ENCODE peak calls at places on chromosomes 11 and 22, in five cellular contexts. S is Peyer's patch, P is PC-9, C is ovary, M is fibroblast of lung. D is an unnamed sample.
A peak's percentile ranks its signal among the peaks of the same experiment; 100 is the strongest.

GRCh38 chr11:130623909-130624668 is 175.6 kb downstream of the ADAMTS15 start:
- DNase-seq in C (no peak), M (peak; percentile 48), P (no peak), S (no peak), D (peak; percentile 74)

GRCh38 chr11:64022125-64022784 is 13.5 kb upstream of the FLRT1 start:
- DNase-seq in M (no peak), P (no peak), S (no peak), C (no peak), D (no peak)

GRCh38 chr22:19371893-19372292 is 59.6 kb downstream of the HIRA start:
- DNase-seq in S (no peak), P (no peak), M (no peak), C (no peak), D (no peak)

GRCh38 chr11:57597971-57598830 is 716 bp downstream of the SERPING1 start:
- DNase-seq in S (peak; percentile 69), P (peak; percentile 34), M (peak; percentile 16), C (peak; percentile 91), D (no peak)

GRCh38 chr11:12402027-12402426 is 24.7 kb downstream of the PARVA start:
- DNase-seq in S (no peak), C (no peak), M (no peak), P (no peak), D (no peak)

GRCh38 chr11:107265591-107265990 is 192.0 kb downstream of the CWF19L2 start:
- DNase-seq in C (no peak), P (no peak), S (no peak), M (no peak), D (no peak)

GRCh38 chr11:124551987-124552386 is 8.5 kb upstream of the OR8B12 start:
- DNase-seq in S (no peak), P (no peak), M (no peak), C (no peak), D (no peak)

GRCh38 chr11:122723576-122723975 is 68.1 kb downstream of the UBASH3B start:
- DNase-seq in M (peak; percentile 68), P (peak; percentile 23), S (no peak), C (no peak), D (peak; percentile 75)

GRCh38 chr11:130520231-130520630 is 71.8 kb downstream of the ADAMTS15 start:
- DNase-seq in S (no peak), M (no peak), P (no peak), C (no peak), D (no peak)

DNA sequence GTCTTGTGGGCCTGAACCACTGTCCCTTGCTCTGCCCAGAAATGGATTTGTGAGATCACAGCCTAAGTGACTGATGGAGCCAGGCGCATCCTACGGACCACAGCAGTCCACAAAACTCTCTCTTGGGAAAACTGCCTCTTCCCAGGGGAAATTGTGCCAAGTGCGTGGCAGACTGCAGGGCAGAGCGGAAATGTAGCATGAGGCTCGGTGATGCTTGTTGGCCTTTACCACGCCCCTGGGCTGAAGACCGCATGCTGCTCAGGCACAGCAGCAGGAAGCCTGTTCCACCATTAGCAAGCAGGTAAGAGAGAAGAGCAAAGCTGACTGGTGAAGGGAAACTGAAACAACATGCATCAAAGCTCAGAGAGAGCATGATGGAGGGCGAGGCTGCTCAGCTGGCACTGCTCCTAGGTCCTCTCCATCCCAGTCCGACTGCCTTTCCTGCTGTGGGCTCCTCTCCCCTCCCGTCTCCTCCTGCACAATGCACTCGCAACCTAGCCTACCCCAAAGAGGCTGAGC is 26.5 kb upstream of the SCARF2 start:
- DNase-seq in S (peak; percentile 76), C (peak; percentile 1), P (no peak), M (no peak), D (no peak)
- H3K4me3 ChIP-seq in S (no peak overlapping the region), C (no peak overlapping the region), P (no peak overlapping the region), M (no peak overlapping the region), D (no peak overlapping the region)

GRCh38 chr22:23242473-23243001 is 62.2 kb downstream of the BCR start:
- DNase-seq in C (no peak), M (peak; percentile 58), P (no peak), S (no peak), D (peak; percentile 71)
- TF ChIP-seq CTCF in C (no peak), M (no peak), P (no peak), S (no peak), D (peak; percentile 20)

GRCh38 chr11:40291304-40292100 is 1168.0 kb downstream of the LRRC4C start:
- DNase-seq in S (no peak), C (no peak), P (no peak), M (peak; percentile 36), D (no peak)
- H3K4me3 ChIP-seq in S (no peak overlapping the region), C (no peak overlapping the region), P (no peak overlapping the region), M (no peak overlapping the region), D (peak overlapping the region; percentile 69)

GRCh38 chr11:62976109-62976508 is 8.7 kb downstream of the SLC22A6 start:
- DNase-seq in S (no peak), M (no peak), P (no peak), C (no peak), D (no peak)

GRCh38 chr11:62980133-62980760 is 4.5 kb downstream of the SLC22A6 start:
- DNase-seq in C (no peak), P (no peak), M (no peak), S (no peak), D (no peak)

DNA sequence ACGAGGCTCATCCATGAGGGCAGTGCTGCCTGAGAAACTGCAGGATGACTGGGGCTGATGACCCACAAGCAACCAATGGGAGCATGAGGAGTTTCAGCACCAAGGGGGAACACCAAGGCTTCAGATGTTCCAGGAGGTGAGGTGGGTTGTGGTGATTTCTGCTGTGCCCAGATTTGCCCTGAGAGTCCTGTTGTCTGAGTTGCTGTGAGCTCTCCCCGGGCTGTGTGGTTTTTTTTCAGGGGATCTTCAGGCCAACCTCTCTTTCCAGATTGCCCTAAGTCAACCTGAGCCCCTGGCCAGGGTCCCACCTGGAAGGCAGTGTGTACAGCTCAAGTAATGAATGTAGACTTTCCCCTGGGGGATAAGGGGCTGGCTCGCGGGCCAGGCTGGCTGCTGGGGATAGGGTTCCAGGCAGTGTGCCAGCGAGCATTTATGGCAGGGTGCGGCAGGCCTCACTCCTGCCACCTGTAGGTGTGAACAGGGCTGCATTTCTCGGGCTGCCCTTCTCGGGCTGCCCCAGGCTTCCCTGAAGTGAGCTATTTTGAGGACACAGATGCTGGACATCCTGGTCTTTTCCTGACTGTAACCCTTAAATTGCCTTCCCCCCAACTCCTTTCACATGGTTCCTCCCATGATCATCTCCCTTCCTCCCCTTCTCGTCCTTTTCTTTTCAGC is 9.8 kb downstream of the SLC22A6 start:
- DNase-seq in S (peak; percentile 79), C (no peak), M (no peak), P (peak; percentile 31), D (no peak)
- TF ChIP-seq CTCF in S (peak; percentile 77), C (no peak), M (no peak), P (peak; percentile 63), D (peak; percentile 36)

GRCh38 chr11:127000291-127000968 is at the start of gene KIRREL3:
- DNase-seq in C (no peak), M (peak; percentile 48), S (no peak), P (no peak), D (peak; percentile 42)

GRCh38 chr11:127003260-127003981 is 2.9 kb upstream of the KIRREL3 start:
- DNase-seq in S (no peak), P (peak; percentile 63), C (no peak), M (peak; percentile 72), D (peak; percentile 62)

GRCh38 chr11:127002669-127003259 is 2.2 kb upstream of the KIRREL3 start:
- DNase-seq in M (no peak), P (no peak), C (no peak), S (no peak), D (no peak)

GRCh38 chr11:126999366-126999765 is 1.2 kb downstream of the KIRREL3 start:
- DNase-seq in C (no peak), M (no peak), S (no peak), P (no peak), D (no peak)

DNA sequence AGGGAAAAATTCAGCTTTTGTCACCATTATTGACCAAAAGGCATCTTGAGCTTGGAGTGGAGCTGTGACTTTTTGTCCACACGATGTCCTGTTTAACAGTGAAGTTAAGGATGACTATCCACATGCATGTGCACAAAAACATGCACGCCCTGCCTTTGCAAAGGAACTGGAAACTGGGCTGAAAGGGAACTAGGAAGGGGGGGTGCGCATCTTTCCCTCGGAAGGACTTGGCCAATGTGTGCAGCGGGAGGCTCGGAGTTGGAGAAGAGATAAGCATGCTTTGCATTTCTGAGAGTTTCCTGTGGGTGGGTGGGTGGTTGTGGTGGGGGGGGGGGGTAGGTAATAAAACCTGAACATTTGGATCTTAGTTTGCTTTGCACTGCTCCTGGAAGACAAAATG is 421 bp upstream of the KIRREL3 start:
- DNase-seq in S (no peak), C (no peak), P (no peak), M (peak; percentile 44), D (no peak)
- H3K4me3 ChIP-seq in S (no peak overlapping the region), C (no peak overlapping the region), P (no peak overlapping the region), M (peak overlapping the region; percentile 78), D (peak overlapping the region; percentile 53)

GRCh38 chr22:42262964-42263363 is 7.5 kb downstream of the TCF20 start:
- DNase-seq in S (no peak), M (no peak), P (no peak), C (no peak), D (no peak)

GRCh38 chr22:42268852-42269406 is 1.5 kb downstream of the TCF20 start:
- DNase-seq in M (no peak), S (no peak), P (no peak), C (no peak), D (no peak)

GRCh38 chr22:42265321-42265720 is 5.1 kb downstream of the TCF20 start:
- DNase-seq in C (no peak), S (no peak), M (no peak), P (no peak), D (no peak)

GRCh38 chr22:42261266-42261665 is 9.2 kb downstream of the TCF20 start:
- DNase-seq in C (no peak), M (peak; percentile 13), S (no peak), P (no peak), D (peak; percentile 12)

DNA sequence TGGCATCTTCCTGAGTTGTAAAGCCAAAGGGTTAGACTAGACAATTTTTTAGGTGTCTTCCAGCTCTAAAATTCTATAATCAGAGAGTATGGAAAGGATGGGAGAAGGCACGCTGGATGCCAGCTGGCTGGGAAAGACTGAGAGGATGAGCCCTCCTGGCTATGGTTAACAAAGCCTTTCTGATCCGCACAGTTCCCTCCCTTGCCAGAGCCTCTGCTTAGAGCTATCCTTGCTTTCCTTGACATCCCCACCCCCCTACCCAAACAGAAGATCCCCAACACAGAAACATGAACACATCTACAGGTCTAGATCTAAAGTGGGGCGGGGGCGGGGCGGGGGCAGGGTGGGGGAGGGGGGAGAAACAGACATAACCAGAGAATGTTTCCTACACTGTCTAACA is 6.5 kb downstream of the TCF20 start:
- DNase-seq in C (no peak), S (no peak), P (no peak), M (no peak), D (no peak)
- TF ChIP-seq CTCF in C (no peak), S (no peak), P (no peak), M (no peak), D (no peak)

GRCh38 chr22:46792841-46793261 is 30.4 kb downstream of the TBC1D22A start:
- DNase-seq in S (no peak), M (no peak), C (no peak), P (no peak), D (no peak)

GRCh38 chr22:46789992-46790391 is 27.5 kb downstream of the TBC1D22A start:
- DNase-seq in S (no peak), P (no peak), C (no peak), M (peak; percentile 29), D (no peak)

GRCh38 chr22:46792061-46792796 is 29.8 kb downstream of the TBC1D22A start:
- DNase-seq in S (peak; percentile 38), C (no peak), M (no peak), P (no peak), D (no peak)

GRCh38 chr22:46793497-46793896 is 31.0 kb downstream of the TBC1D22A start:
- DNase-seq in P (no peak), S (no peak), M (no peak), C (no peak), D (no peak)

GRCh38 chr22:46791201-46791731 is 28.8 kb downstream of the TBC1D22A start:
- DNase-seq in S (peak; percentile 84), M (peak; percentile 72), C (no peak), P (no peak), D (peak; percentile 72)
- H3K4me3 ChIP-seq in S (peak overlapping the region; percentile 6), M (no peak overlapping the region), C (no peak overlapping the region), P (no peak overlapping the region), D (no peak overlapping the region)

D was measured in astrocyte of the spinal cord.